ENCODE peak calls at places on chromosomes 5 and 9, in four cellular contexts. R, X, A and V are unnamed samples.

GRCh38 chr5:159416438-159416837 is 86.2 kb upstream of the IL12B start:
- DNase-seq in R (no peak), X (no peak), A (no peak), V (no peak)

GRCh38 chr5:21654-22233 is 70.2 kb upstream of the PLEKHG4B start:
- DNase-seq in R (peak; percentile 8), X (peak; percentile 11), A (no peak), V (no peak)

GRCh38 chr9:130844028-130844427 is 9.0 kb downstream of the ABL1 start:
- DNase-seq in R (no peak), X (no peak), A (no peak), V (no peak)

GRCh38 chr9:78038620-78039300 is 7.1 kb upstream of the GNAQ start:
- DNase-seq in R (peak; percentile 42), X (no peak), A (no peak), V (no peak)

GRCh38 chr5:949815-950560 is 57.3 kb downstream of the TRIP13 start:
- DNase-seq in R (no peak), X (no peak), A (no peak), V (no peak)

GRCh38 chr9:21837501-21837900 is 35.1 kb downstream of the MTAP start:
- DNase-seq in R (no peak), X (no peak), A (no peak), V (no peak)

GRCh38 chr9:106861585-106862114 is 1.3 kb upstream of the ZNF462 start:
- DNase-seq in R (no peak), X (no peak), A (no peak), V (no peak)

GRCh38 chr5:88824892-88825781 is 57.8 kb downstream of the MEF2C start:
- DNase-seq in R (peak; percentile 86), X (no peak), A (peak; percentile 29), V (no peak)

GRCh38 chr9:21104787-21105186 is 27.0 kb upstream of the IFNB1 start:
- DNase-seq in R (no peak), X (no peak), A (no peak), V (no peak)

DNA sequence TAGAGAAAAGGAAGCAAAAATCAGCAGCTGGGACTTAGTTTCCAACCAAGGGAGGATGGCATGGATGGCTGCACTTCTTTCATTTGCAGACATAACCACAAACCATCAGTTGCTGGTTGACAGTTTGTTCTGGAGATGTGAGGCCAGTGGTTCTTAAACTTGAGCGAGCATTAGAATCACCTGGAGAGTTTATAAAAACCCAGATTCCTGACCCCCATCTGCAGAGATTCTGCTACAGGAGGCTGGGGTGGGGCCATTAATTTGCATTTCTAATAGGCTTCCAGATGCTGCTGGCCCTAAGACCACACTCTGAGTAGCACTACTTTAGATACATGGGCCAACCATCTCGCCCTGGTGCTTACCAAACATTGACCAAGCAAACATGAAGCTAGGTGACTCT is 60.8 kb downstream of the MARCHF3 start:
- DNase-seq in R (no peak), X (peak; percentile 35), A (no peak), V (no peak)
- TF ChIP-seq CTCF in R (no peak), X (no peak), A (no peak), V (no peak)

GRCh38 chr5:149130121-149130931 is 11.0 kb upstream of the ABLIM3 start:
- DNase-seq in R (peak; percentile 57), X (no peak), A (no peak), V (no peak)
- TF ChIP-seq CTCF in R (peak; percentile 61), X (no peak), A (peak; percentile 43), V (peak; percentile 56)

GRCh38 chr5:42970636-42971559 is 69.2 kb downstream of the ANXA2R start:
- DNase-seq in R (no peak), X (no peak), A (no peak), V (no peak)
- TF ChIP-seq CTCF in R (peak; percentile 20), X (no peak), A (peak; percentile 28), V (peak; percentile 11)

DNA sequence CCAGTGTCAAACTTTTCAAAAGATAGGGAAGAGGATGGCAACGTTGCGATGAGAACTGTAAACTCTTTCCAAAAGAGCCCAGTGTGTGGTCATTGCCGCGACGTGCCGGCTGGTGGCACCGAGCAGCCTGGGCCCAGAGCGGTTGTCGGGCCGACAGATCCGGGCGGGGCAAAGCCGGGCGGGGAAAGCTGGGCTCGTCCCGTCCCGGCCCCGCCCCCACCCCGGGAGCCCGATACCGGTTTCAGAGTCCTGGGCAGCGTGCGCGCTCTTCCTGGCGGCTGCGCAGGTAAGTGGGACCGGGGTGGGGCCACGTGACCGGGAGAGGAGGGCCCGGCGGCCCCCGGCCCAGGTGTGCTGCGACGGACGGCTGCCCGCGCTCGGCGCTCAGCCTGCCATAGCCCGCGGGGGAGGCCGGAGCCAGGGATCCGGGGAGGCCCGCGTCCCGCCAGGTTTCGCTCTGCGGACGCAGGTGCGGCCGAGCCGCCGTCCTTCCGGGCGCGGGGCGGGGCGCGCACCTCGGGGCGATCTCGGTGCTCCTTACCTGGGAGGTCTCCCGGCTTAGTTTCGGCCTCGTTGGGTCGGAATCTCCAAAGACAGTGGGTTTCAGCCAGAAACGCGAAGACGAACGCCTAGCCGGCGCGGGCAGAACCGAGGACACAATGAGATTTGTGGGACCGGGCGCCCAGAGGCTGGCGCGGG is at the start of gene MARVELD2:
- DNase-seq in R (peak; percentile 31), X (no peak), A (no peak), V (no peak)
- TF ChIP-seq CTCF in R (peak; percentile 6), X (no peak), A (peak; percentile 52), V (peak; percentile 33)

DNA sequence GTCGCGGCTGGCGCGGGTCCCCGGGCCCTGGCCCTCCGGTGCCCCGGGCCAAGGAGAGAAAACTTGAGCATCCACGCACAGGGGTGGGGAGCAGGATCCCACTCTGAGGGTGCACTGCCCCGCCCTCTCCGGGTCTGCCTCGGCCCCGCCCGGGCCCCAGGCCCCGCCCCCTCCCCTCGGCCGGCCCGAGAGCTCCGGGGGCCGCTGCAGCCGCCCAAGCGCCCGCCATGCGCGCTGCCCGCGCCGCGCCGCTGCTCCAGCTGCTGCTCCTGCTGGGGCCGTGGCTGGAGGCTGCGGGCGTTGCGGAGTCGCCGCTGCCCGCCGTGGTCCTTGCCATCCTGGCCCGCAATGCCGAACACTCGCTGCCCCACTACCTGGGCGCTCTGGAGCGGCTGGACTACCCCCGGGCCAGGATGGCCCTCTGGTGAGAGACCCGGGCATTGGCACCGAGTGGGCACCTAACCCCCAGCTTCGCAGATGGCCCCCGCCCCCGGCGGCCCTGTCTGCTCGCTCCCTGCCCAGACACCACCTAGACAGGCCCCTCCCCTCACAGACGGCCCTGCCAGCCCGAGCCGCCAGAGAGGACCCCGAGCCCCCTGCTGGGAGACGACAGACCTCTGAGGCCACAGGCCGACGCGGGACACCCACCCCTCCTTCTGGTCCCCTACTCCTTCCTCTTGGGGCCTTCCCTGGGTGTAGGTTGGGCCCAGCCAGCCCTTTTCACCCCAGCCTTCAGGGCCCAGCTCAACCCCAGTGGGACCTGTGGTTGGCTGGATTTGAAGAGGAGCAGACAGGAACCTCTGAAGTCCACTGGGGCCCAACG is at the start of gene CERCAM:
- DNase-seq in R (peak; percentile 39), X (no peak), A (no peak), V (no peak)
- TF ChIP-seq CTCF in R (no peak), X (no peak), A (peak; percentile 16), V (peak; percentile 13)

GRCh38 chr5:116272281-116272941 is 187.6 kb downstream of the COMMD10 start:
- DNase-seq in R (peak; percentile 73), X (no peak), A (no peak), V (no peak)
- TF ChIP-seq CTCF in R (peak; percentile 26), X (no peak), A (peak; percentile 37), V (peak; percentile 23)

GRCh38 chr5:16108418-16108817 is 71.2 kb downstream of the MARCHF11 start:
- DNase-seq in R (no peak), X (no peak), A (no peak), V (no peak)
- TF ChIP-seq CTCF in R (no peak), X (no peak), A (no peak), V (no peak)

GRCh38 chr5:112186401-112186990 is 232.6 kb downstream of the EPB41L4A start:
- DNase-seq in R (peak; percentile 65), X (no peak), A (no peak), V (peak; percentile 10)
- TF ChIP-seq CTCF in R (peak; percentile 70), X (peak; percentile 10), A (peak; percentile 71), V (peak; percentile 68)

GRCh38 chr9:124196814-124197176 is 61.0 kb upstream of the NEK6 start:
- DNase-seq in R (no peak), X (no peak), A (no peak), V (no peak)

GRCh38 chr9:124198948-124199347 is 58.8 kb upstream of the NEK6 start:
- DNase-seq in R (no peak), X (no peak), A (no peak), V (no peak)

GRCh38 chr9:124202447-124202971 is 55.2 kb upstream of the NEK6 start:
- DNase-seq in R (peak; percentile 15), X (peak; percentile 94), A (no peak), V (no peak)

GRCh38 chr9:124199474-124199873 is 58.3 kb upstream of the NEK6 start:
- DNase-seq in R (no peak), X (no peak), A (no peak), V (no peak)

GRCh38 chr9:124197177-124198095 is 60.3 kb upstream of the NEK6 start:
- DNase-seq in R (no peak), X (peak; percentile 95), A (no peak), V (no peak)
- TF ChIP-seq CTCF in R (no peak), X (no peak), A (no peak), V (no peak)